ENCODE peak calls at places on chromosomes 5 and 9, in five cellular contexts. C is CD8-positive, alpha-beta T cell; H is spleen; K is mucosa of descending colon; G is lower lobe of right lung. E is an unnamed sample.
A peak's percentile ranks its signal among the peaks of the same experiment; 100 is the strongest.

GRCh38 chr5:180623411-180623834 is 26.0 kb downstream of the FLT4 start:
- DNase-seq in G (no peak), C (no peak), K (no peak), H (no peak), E (no peak)

GRCh38 chr5:132205385-132206125 is 22.1 kb downstream of the P4HA2 start:
- DNase-seq in H (no peak), C (no peak), G (no peak), K (no peak), E (peak; percentile 19)

GRCh38 chr9:136618578-136619547 is 43.9 kb upstream of the EGFL7 start:
- DNase-seq in K (peak; percentile 63), H (peak; percentile 94), C (no peak), G (peak; percentile 86), E (no peak)

GRCh38 chr9:77981332-77981731 is 50.3 kb downstream of the GNAQ start:
- DNase-seq in C (no peak), G (no peak), H (peak; percentile 79), K (peak; percentile 79), E (peak; percentile 39)

GRCh38 chr9:91273853-91274552 is 87.7 kb downstream of the AUH start:
- DNase-seq in G (no peak), K (no peak), H (no peak), C (no peak), E (peak; percentile 43)

GRCh38 chr5:173547579-173547978 is 68.9 kb downstream of the BOD1 start:
- DNase-seq in C (no peak), K (no peak), G (no peak), H (no peak), E (peak; percentile 32)

GRCh38 chr5:138981606-138982005 is 106.5 kb upstream of the LRRTM2 start:
- DNase-seq in C (no peak), K (no peak), H (no peak), G (no peak), E (peak; percentile 18)

GRCh38 chr9:99745085-99745484 is 76.6 kb upstream of the NR4A3 start:
- DNase-seq in G (no peak), H (no peak), K (no peak), C (no peak), E (no peak)

GRCh38 chr5:149559712-149560111 is 8.5 kb upstream of the CSNK1A1 start:
- DNase-seq in C (no peak), G (no peak), H (no peak), K (no peak), E (peak; percentile 76)

GRCh38 chr5:149567226-149567625 is 14.1 kb upstream of the ARHGEF37 start:
- DNase-seq in K (no peak), H (no peak), C (no peak), G (no peak), E (no peak)

GRCh38 chr5:149563461-149563860 is 12.2 kb upstream of the CSNK1A1 start:
- DNase-seq in H (no peak), C (no peak), G (no peak), K (no peak), E (no peak)

GRCh38 chr5:149561848-149562247 is 10.6 kb upstream of the CSNK1A1 start:
- DNase-seq in C (no peak), G (no peak), H (no peak), K (no peak), E (peak; percentile 96)
- H3K4me3 ChIP-seq in C (no peak overlapping the region), G (no peak overlapping the region), H (no peak overlapping the region), K (no peak overlapping the region), E (peak overlapping the region; percentile 42)

DNA sequence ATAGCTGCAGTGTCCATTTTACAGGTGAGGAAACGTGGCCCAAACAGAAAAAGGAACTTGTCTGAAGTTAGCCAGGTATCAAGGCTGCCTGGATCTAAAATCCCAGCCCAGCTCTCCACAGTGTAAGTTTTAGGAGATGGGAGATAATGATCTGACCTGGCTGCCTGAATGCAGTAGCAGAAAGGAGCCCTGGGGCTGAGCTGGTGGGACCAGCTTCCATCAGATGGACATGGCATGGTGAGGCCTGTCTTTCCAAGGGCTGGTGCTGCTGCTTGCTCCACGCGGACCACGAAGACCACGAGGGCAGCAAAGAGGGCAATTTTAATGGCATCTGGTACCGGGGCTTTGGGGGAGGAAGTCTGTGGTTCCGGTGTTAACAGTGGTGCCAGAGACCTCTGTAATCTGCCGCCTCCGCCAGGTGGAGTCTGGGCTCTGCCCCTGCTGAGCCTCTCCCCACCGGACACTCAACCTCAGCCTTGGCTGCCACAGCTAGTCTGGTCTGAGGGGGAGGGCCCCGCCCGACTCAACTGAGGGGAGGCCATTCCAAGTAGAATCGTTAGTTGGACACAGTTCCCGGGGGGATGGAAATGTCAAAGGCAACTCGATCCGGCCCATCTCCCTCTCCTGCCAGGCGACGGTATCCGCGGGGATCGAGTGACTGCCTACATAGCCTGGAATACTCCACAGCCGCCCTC is 650 bp downstream of the MYORG start:
- DNase-seq in G (peak; percentile 73), C (peak; percentile 28), H (peak; percentile 91), K (peak; percentile 85), E (peak; percentile 18)
- TF ChIP-seq CTCF in G (peak; percentile 19), C (peak; percentile 37), H (peak; percentile 36), K (peak; percentile 9), E (no peak)

GRCh38 chr9:20625003-20625349 is 2.7 kb upstream of the MLLT3 start:
- DNase-seq in G (no peak), C (no peak), H (no peak), K (no peak), E (no peak)
- H3K4me3 ChIP-seq in G (peak overlapping the region; percentile 86), C (no peak overlapping the region), H (peak overlapping the region; percentile 92), K (no peak overlapping the region), E (peak overlapping the region; percentile 66)

GRCh38 chr5:135729582-135729879 is 104.9 kb upstream of the SLC25A48 start:
- DNase-seq in H (no peak), K (no peak), G (no peak), C (no peak), E (no peak)
- TF ChIP-seq CTCF in H (no peak), K (no peak), G (peak; percentile 13), C (no peak), E (no peak)

GRCh38 chr5:37837101-37838032 is 2.5 kb downstream of the GDNF start:
- DNase-seq in C (no peak), K (peak; percentile 76), H (peak; percentile 84), G (peak; percentile 73), E (peak; percentile 75)
- H3K4me3 ChIP-seq in C (no peak overlapping the region), K (no peak overlapping the region), H (peak overlapping the region; percentile 22), G (peak overlapping the region; percentile 35), E (peak overlapping the region; percentile 48)

DNA sequence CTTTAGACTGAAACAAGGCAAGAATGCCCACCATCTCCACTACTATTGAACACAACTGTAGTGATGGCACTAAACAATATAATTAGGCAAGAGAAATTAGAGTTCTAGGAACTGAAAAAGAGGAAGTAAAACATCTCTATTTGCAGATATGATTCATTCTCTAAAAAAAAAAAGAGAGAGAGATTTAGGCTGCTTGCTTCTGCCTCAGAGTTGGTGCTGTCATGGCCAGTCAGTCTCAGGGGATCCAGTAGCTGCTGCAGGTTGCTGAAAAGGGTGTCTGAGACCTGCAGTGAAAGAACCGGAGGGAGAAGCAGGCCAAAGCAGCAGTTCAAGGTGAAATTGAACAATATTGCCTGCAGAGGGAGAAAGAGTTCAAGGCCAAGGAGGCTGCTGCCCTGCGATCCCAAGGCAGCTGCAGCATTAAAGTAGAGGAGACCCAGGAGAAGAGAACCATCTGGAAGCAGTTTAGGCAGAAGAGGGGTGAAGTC is 72.5 kb downstream of the AP3B1 start:
- DNase-seq in H (peak; percentile 76), G (no peak), K (no peak), C (no peak), E (peak; percentile 34)
- TF ChIP-seq CTCF in H (peak; percentile 32), G (no peak), K (no peak), C (no peak), E (peak; percentile 25)

GRCh38 chr5:102666164-102666951 is 88.7 kb upstream of the PAM start:
- DNase-seq in G (no peak), C (no peak), K (no peak), H (no peak), E (no peak)

GRCh38 chr5:102668220-102668930 is 86.7 kb upstream of the PAM start:
- DNase-seq in G (no peak), H (no peak), C (no peak), K (no peak), E (no peak)

GRCh38 chr5:102670224-102670836 is 84.8 kb upstream of the PAM start:
- DNase-seq in H (no peak), K (no peak), C (no peak), G (no peak), E (peak; percentile 18)

GRCh38 chr5:102663771-102664530 is 91.2 kb upstream of the PAM start:
- DNase-seq in H (no peak), C (no peak), G (no peak), K (no peak), E (no peak)

GRCh38 chr5:102664946-102665345 is 90.2 kb upstream of the PAM start:
- DNase-seq in G (no peak), H (no peak), C (no peak), K (no peak), E (no peak)
- H3K4me3 ChIP-seq in G (no peak overlapping the region), H (no peak overlapping the region), C (no peak overlapping the region), K (no peak overlapping the region), E (no peak overlapping the region)